ENCODE peak calls at places on chromosomes 7 and 10, in ten cellular contexts. U is breast epithelium, F is neural progenitor cell, M is kidney epithelial cell, K is thoracic aorta, V is tibial artery, H is astrocyte of the spinal cord, I is heart right ventricle, A is fibroblast of mammary gland, Z is HCT116. S is an unnamed sample.

GRCh38 chr7:151608031-151608551 is 88.4 kb upstream of the RHEB start:
- DNase-seq in U (no peak), F (no peak), M (no peak), K (no peak), V (no peak), H (no peak), I (no peak), A (no peak), Z (peak), S (no peak)

GRCh38 chr10:34337917-34338316 is 477.2 kb downstream of the PARD3 start:
- DNase-seq in U (no peak), F (no peak), M (no peak), K (no peak), V (no peak), H (no peak), I (no peak), A (no peak), Z (no peak), S (no peak)

GRCh38 chr10:45581497-45582385 is 90.8 kb downstream of the ZFAND4 start:
- DNase-seq in U (no peak), F (no peak), M (no peak), K (no peak), V (no peak), H (no peak), I (no peak), A (peak), Z (no peak), S (no peak)

GRCh38 chr7:155644971-155645509 is 579 bp downstream of the RBM33 start:
- DNase-seq in U (peak), F (peak), M (no peak), K (no peak), V (peak), H (peak), I (peak), A (peak), Z (no peak), S (no peak)

GRCh38 chr7:36712015-36712414 is 12.3 kb downstream of the AOAH start:
- DNase-seq in U (no peak), F (no peak), M (no peak), K (no peak), V (no peak), H (no peak), I (no peak), A (no peak), Z (no peak), S (no peak)

GRCh38 chr10:49756641-49757040 is 5.5 kb downstream of the OGDHL start:
- DNase-seq in U (no peak), F (no peak), M (no peak), K (no peak), V (no peak), H (no peak), I (no peak), A (no peak), Z (no peak), S (no peak)

GRCh38 chr10:3131098-3131497 is 41.5 kb downstream of the PITRM1 start:
- DNase-seq in U (no peak), F (no peak), M (peak), K (no peak), V (no peak), H (no peak), I (no peak), A (peak), Z (no peak), S (no peak)

GRCh38 chr10:101241840-101242707 is 12.8 kb upstream of the LBX1 start:
- DNase-seq in U (no peak), F (no peak), M (no peak), K (no peak), V (no peak), H (no peak), I (no peak), A (peak), Z (no peak), S (no peak)

GRCh38 chr7:19051767-19052375 is 65.6 kb downstream of the TWIST1 start:
- DNase-seq in U (no peak), F (peak), M (no peak), K (no peak), V (no peak), H (peak), I (no peak), A (peak), Z (peak), S (no peak)

GRCh38 chr7:28096713-28097112 is 83.9 kb downstream of the JAZF1 start:
- DNase-seq in U (peak), F (peak), M (no peak), K (no peak), V (no peak), H (peak), I (peak), A (peak), Z (peak), S (no peak)

GRCh38 chr10:47286116-47286505 is 13.9 kb upstream of the GDF10 start:
- DNase-seq in U (no peak), F (no peak), M (no peak), K (no peak), V (peak), H (no peak), I (no peak), A (no peak), Z (no peak), S (no peak)

GRCh38 chr10:54454271-54454670 is 346.8 kb downstream of the PCDH15 start:
- DNase-seq in U (no peak), F (no peak), M (no peak), K (no peak), V (no peak), H (no peak), I (no peak), A (no peak), Z (no peak), S (no peak)

GRCh38 chr10:98748298-98748697 is 301.6 kb upstream of the HPS1 start:
- DNase-seq in U (no peak), F (peak), M (peak), K (no peak), V (no peak), H (peak), I (no peak), A (peak), Z (peak), S (no peak)

GRCh38 chr7:47435889-47436312 is 146.0 kb downstream of the TNS3 start:
- DNase-seq in U (peak), F (peak), M (no peak), K (no peak), V (peak), H (peak), I (peak), A (peak), Z (peak), S (peak)

GRCh38 chr10:25078659-25079429 is 62.4 kb downstream of the THNSL1 start:
- DNase-seq in U (no peak), F (no peak), M (no peak), K (no peak), V (no peak), H (no peak), I (no peak), A (no peak), Z (no peak), S (no peak)

GRCh38 chr7:46468753-46469356 is 547.8 kb upstream of the IGFBP3 start:
- DNase-seq in U (no peak), F (peak), M (no peak), K (no peak), V (no peak), H (peak), I (no peak), A (peak), Z (peak), S (no peak)

GRCh38 chr10:13470270-13470669 is 58.5 kb downstream of the BEND7 start:
- DNase-seq in U (no peak), F (no peak), M (no peak), K (no peak), V (no peak), H (no peak), I (no peak), A (no peak), Z (no peak), S (no peak)
- TF ChIP-seq CTCF in U (no peak), F (peak), M (no peak), K (no peak), V (no peak), H (no peak), I (no peak), A (peak), Z (peak), S (no peak)

DNA sequence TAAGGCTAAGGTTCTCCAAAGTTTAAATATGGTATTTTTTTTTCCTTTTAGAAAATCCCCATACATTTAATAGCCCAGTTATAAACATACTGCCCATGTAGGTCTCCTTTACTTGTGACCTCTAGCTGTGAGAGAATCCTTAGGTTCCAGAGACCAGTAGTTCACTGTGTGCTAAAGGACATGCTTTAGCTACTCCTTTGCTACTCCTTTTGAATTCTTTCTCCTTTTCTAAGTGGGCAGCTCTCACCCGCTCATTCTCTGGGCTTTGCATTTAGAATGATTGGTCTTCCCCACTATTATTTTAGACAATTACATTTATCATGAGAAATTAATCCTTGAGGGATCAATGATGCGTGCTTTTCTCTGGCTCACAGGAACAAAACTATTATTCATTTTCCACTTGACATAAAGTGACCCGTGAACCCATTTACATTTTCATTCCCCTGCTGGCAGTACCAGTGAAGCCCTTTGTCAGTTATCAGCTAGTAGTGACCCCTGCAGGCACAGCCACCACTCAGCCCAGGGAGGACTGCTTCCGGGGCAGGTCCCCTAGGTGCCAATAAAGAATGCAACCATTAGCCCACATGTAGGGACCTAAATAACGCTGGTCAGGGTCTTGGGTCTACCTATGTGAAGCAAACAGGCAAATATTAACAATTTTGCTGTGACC is 844.3 kb downstream of the CNTNAP2 start:
- DNase-seq in U (no peak), F (peak), M (no peak), K (no peak), V (no peak), H (no peak), I (no peak), A (no peak), Z (no peak), S (no peak)
- TF ChIP-seq CTCF in U (no peak), F (peak), M (peak), K (no peak), V (no peak), H (no peak), I (no peak), A (no peak), Z (no peak), S (no peak)

DNA sequence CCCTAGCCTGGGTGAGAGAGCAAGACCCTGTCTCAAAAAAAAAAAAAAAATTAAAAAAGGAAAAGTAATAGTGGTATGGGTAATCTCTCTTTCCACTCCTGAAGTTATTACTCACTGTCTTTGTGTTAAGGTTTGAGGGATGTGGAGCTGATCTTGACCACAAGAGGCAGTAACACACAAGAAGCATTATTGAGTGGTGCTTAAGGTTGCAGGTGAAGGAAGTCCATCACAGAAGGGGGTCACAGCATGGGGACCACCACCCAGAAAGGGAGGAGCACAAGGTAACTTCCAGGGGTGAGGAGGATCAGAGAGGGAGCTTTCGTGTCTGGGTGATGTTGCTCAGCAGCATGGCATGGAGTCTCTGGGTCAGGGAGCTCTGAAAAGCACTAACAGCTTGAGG is 100.2 kb upstream of the DNAJC1 start:
- DNase-seq in U (no peak), F (peak), M (no peak), K (no peak), V (no peak), H (no peak), I (no peak), A (peak), Z (peak), S (no peak)
- TF ChIP-seq CTCF in U (peak), F (peak), M (peak), K (no peak), V (no peak), H (peak), I (no peak), A (peak), Z (peak), S (no peak)

GRCh38 chr10:131929122-131929845 is 28.5 kb downstream of the PPP2R2D start:
- DNase-seq in U (no peak), F (peak), M (no peak), K (no peak), V (peak), H (no peak), I (no peak), A (no peak), Z (no peak), S (no peak)
- TF ChIP-seq CTCF in U (no peak), F (no peak), M (no peak), K (no peak), V (no peak), H (no peak), I (no peak), A (no peak), Z (no peak), S (no peak)

GRCh38 chr10:123278445-123278844 is 124.2 kb downstream of the BUB3 start:
- DNase-seq in U (no peak), F (no peak), M (no peak), K (no peak), V (no peak), H (no peak), I (no peak), A (no peak), Z (no peak), S (no peak)

GRCh38 chr10:123289432-123289831 is 135.2 kb downstream of the BUB3 start:
- DNase-seq in U (no peak), F (no peak), M (no peak), K (no peak), V (no peak), H (no peak), I (no peak), A (no peak), Z (no peak), S (no peak)

GRCh38 chr10:123287594-123288247 is 133.5 kb downstream of the BUB3 start:
- DNase-seq in U (no peak), F (no peak), M (peak), K (no peak), V (no peak), H (peak), I (no peak), A (peak), Z (peak), S (no peak)

GRCh38 chr10:123284022-123284421 is 129.8 kb downstream of the BUB3 start:
- DNase-seq in U (no peak), F (no peak), M (no peak), K (no peak), V (no peak), H (no peak), I (no peak), A (no peak), Z (peak), S (no peak)
- TF ChIP-seq CTCF in U (no peak), F (peak), M (no peak), K (no peak), V (no peak), H (no peak), I (no peak), A (peak), Z (no peak), S (no peak)

GRCh38 chr7:144659211-144659610 is 176.6 kb downstream of the TPK1 start:
- DNase-seq in U (no peak), F (no peak), M (no peak), K (no peak), V (no peak), H (no peak), I (no peak), A (no peak), Z (no peak), S (no peak)

GRCh38 chr7:144653449-144653848 is 182.4 kb downstream of the TPK1 start:
- DNase-seq in U (no peak), F (no peak), M (no peak), K (no peak), V (no peak), H (no peak), I (no peak), A (no peak), Z (no peak), S (no peak)

DNA sequence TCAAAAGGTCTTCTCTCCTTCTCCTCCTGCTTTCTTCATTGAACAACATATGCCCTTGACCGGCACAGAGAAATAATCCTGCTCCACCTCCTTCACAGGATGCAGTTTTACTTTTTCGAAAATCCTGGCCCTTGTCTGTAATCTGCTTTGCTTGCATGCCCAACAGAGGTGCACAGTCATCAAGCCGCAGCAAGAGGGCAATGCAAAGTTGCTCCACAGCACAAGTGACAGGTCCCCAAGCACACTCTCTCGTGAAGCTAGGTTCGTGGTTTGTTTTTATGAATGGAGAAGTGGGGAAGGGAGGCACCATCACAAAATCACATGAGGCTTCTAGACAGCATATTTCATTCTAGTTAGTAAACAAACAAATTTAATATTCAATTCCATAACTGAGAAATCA is 178.9 kb downstream of the TPK1 start:
- DNase-seq in U (no peak), F (peak), M (no peak), K (no peak), V (no peak), H (no peak), I (no peak), A (no peak), Z (no peak), S (no peak)
- TF ChIP-seq CTCF in U (no peak), F (peak), M (no peak), K (no peak), V (no peak), H (no peak), I (no peak), A (no peak), Z (peak), S (no peak)

DNA sequence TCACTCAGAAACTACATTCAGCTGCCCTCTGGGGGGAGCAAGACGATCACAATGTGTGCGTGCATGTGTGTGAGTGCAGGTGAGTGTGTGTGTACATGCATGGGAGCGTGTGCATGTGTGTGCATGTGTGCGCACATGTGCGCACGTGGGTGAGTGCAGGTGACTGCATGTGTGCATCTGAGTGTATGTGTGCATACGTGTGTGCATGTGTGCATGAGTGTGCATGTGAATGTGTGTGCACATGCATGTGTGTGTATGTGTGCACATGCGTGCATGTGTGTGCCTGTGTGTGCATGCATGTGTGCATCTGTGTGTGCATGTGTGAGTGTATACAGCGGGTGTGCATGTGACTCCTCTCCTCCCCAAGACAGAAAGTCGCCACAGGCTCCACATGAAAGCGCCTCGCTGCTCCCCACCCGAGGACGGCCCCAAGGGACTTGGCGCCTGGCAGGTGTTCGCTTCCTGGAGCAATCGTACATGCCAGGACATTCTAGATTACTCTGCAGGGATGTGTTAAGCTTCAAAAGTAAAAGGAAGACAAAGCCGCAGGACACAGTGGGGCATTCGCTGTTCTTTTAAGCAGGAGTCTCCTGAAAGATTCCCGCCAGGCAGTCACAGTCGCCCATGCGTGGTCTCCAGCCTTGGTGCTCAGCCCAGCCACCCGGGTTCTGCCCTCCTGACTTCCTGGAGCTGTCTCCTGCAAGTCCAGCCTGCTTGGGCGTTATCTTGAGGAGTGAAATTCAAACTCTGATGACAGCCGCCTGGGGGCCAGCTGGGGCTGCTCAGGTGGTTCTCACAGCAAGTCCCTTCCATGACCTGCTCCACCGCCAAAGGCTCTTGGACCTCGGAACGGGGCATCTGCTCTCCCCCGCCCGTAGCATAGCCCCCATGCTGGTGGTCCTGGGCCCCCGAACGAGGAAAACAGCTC is 41.9 kb upstream of the ADGRA1 start:
- DNase-seq in U (no peak), F (peak), M (no peak), K (no peak), V (no peak), H (no peak), I (no peak), A (no peak), Z (no peak), S (no peak)
- TF ChIP-seq CTCF in U (no peak), F (no peak), M (no peak), K (no peak), V (no peak), H (no peak), I (no peak), A (no peak), Z (no peak), S (no peak)

DNA sequence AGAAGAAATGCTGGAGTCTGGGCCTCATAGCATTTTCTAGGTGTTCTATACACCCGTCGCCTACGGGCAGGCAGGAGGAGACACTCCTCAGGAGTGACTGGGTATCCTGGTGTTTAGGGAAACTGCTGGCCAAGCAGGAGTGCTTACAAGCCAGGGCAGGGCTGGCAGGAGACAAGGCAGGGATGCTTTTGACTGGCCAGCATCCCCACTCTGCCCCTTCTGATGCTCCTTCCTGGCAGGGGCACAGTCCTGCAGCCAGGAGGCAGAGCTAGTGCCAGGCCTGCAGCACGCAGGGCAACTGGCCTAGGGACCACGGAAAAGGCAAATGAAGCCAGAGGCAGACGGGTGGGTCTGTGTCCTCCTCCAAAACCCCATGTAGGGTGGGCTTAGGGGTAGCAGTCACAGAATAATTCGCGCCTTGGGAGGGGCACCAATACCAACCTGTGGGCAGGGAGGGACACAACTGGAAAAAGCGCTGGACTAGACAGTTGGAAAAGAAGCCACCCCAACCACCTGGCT is 4.9 kb downstream of the IMPDH1 start:
- DNase-seq in U (no peak), F (no peak), M (no peak), K (no peak), V (no peak), H (no peak), I (no peak), A (peak), Z (no peak), S (no peak)
- TF ChIP-seq CTCF in U (no peak), F (no peak), M (peak), K (no peak), V (no peak), H (peak), I (no peak), A (peak), Z (peak), S (no peak)

S was measured in omental fat pad.